ENCODE peak calls at places on chromosome 1, in eight cellular contexts. G, D, L, N, B, Y, R and F are unnamed samples.
A peak's percentile ranks its signal among the peaks of the same experiment; 100 is the strongest.

GRCh38 chr1:53278294-53278693 is 40.0 kb upstream of the MAGOH start:
- DNase-seq in D (peak; percentile 88), L (no peak), Y (peak; percentile 47), R (peak; percentile 40), B (no peak), N (peak; percentile 36), G (peak; percentile 37), F (peak; percentile 30)

GRCh38 chr1:84164567-84165021 is 20.5 kb downstream of the PRKACB start:
- DNase-seq in Y (no peak), D (no peak), R (no peak), L (no peak), B (no peak), G (no peak), N (no peak), F (no peak)

GRCh38 chr1:88063605-88064004 is 620.5 kb upstream of the PKN2 start:
- DNase-seq in R (no peak), N (no peak), B (no peak), D (no peak), Y (no peak), L (no peak), G (no peak), F (no peak)

GRCh38 chr1:214123061-214123784 is 135.4 kb downstream of the PROX1 start:
- DNase-seq in B (peak; percentile 66), G (no peak), Y (peak; percentile 49), D (peak; percentile 74), N (peak; percentile 58), L (no peak), R (peak; percentile 64), F (no peak)

GRCh38 chr1:105427543-105427942 is 1628.9 kb upstream of the PRMT6 start:
- DNase-seq in G (no peak), R (no peak), B (no peak), Y (peak; percentile 6), D (peak; percentile 11), L (no peak), N (no peak), F (no peak)

GRCh38 chr1:175129997-175130648 is 62.5 kb downstream of the KIAA0040 start:
- DNase-seq in B (no peak), N (no peak), L (no peak), G (no peak), Y (no peak), R (no peak), D (no peak), F (no peak)

GRCh38 chr1:1434131-1434811 is 1.2 kb upstream of the VWA1 start:
- DNase-seq in L (no peak), N (no peak), Y (no peak), B (no peak), R (no peak), G (no peak), D (peak; percentile 6), F (no peak)

GRCh38 chr1:2802421-2802961 is 998 bp upstream of the TTC34 start:
- DNase-seq in R (no peak), L (no peak), B (no peak), N (no peak), Y (no peak), G (no peak), D (no peak), F (no peak)

GRCh38 chr1:109319114-109319513 is 12.3 kb upstream of the MYBPHL start:
- DNase-seq in N (no peak), G (no peak), D (no peak), B (no peak), L (no peak), Y (no peak), R (no peak), F (no peak)

GRCh38 chr1:8324176-8324810 is 6.4 kb downstream of the SLC45A1 start:
- DNase-seq in L (no peak), R (no peak), B (no peak), Y (no peak), G (no peak), N (no peak), D (no peak), F (no peak)

GRCh38 chr1:18234790-18235242 is 127.2 kb downstream of the IGSF21 start:
- DNase-seq in D (peak; percentile 55), Y (peak; percentile 30), N (peak; percentile 43), L (no peak), G (no peak), B (no peak), R (peak; percentile 58), F (no peak)